ENCODE peak calls at places on chromosomes 11 and 22, in six cellular contexts. H is GM23248, Z is A549, P is mesendoderm, G is IMR-90, B is endothelial cell of umbilical vein. T is an unnamed sample.
A peak's percentile ranks its signal among the peaks of the same experiment; 100 is the strongest.

GRCh38 chr22:21926728-21927127 is 25.9 kb downstream of the PPM1F start:
- DNase-seq in H (no peak), Z (no peak), P (no peak), G (no peak), B (no peak), T (no peak)

GRCh38 chr11:86737752-86738151 is 62.6 kb upstream of the PRSS23 start:
- DNase-seq in H (peak; percentile 70), Z (peak; percentile 63), P (no peak), G (peak; percentile 49), B (peak; percentile 95), T (no peak)

GRCh38 chr11:94897330-94897768 is 76.0 kb downstream of the CWC15 start:
- DNase-seq in H (peak; percentile 56), Z (peak; percentile 42), P (peak; percentile 56), G (peak; percentile 45), B (peak; percentile 61), T (peak; percentile 78)

GRCh38 chr11:112321521-112322172 is 61.0 kb upstream of the PLET1 start:
- DNase-seq in H (peak; percentile 50), Z (peak; percentile 67), P (peak; percentile 58), G (peak; percentile 89), B (no peak), T (peak; percentile 17)

GRCh38 chr11:114290503-114291239 is 5.5 kb upstream of the NNMT start:
- DNase-seq in H (peak; percentile 54), Z (no peak), P (no peak), G (no peak), B (peak; percentile 43), T (no peak)

GRCh38 chr11:20360650-20361049 is 2.9 kb upstream of the HTATIP2 start:
- DNase-seq in H (peak; percentile 8), Z (peak; percentile 24), P (no peak), G (peak; percentile 55), B (no peak), T (peak; percentile 70)

GRCh38 chr11:100925935-100926334 is 203.7 kb downstream of the PGR start:
- DNase-seq in H (peak; percentile 60), Z (peak; percentile 41), P (no peak), G (peak; percentile 89), B (peak; percentile 37), T (peak; percentile 19)

GRCh38 chr11:132125855-132126841 is 755.7 kb downstream of the NTM start:
- DNase-seq in H (peak; percentile 74), Z (no peak), P (peak; percentile 68), G (peak; percentile 26), B (peak; percentile 48), T (no peak)

GRCh38 chr22:28052818-28053217 is 133.8 kb upstream of the PITPNB start:
- DNase-seq in H (no peak), Z (no peak), P (no peak), G (no peak), B (no peak), T (no peak)

GRCh38 chr22:18021431-18021830 is 2.9 kb downstream of the MICAL3 start:
- DNase-seq in H (no peak), Z (no peak), P (no peak), G (no peak), B (no peak), T (no peak)

GRCh38 chr11:117914398-117914761 is 14.8 kb downstream of the TMPRSS13 start:
- DNase-seq in H (no peak), Z (no peak), P (no peak), G (no peak), B (no peak), T (no peak)

GRCh38 chr11:79902493-79902892 is 461.7 kb upstream of the TENM4 start:
- DNase-seq in H (no peak), Z (no peak), P (peak; percentile 8), G (peak; percentile 73), B (no peak), T (no peak)

GRCh38 chr22:25201557-25202273 is 2.1 kb downstream of the CRYBB3 start:
- DNase-seq in H (no peak), Z (no peak), P (no peak), G (no peak), B (no peak), T (no peak)

GRCh38 chr11:96567667-96568066 is 177.9 kb downstream of the JRKL start:
- DNase-seq in H (no peak), Z (no peak), P (peak; percentile 51), G (no peak), B (no peak), T (no peak)

GRCh38 chr11:64284962-64285884 is at the start of gene GPR137:
- DNase-seq in H (peak; percentile 87), Z (peak; percentile 75), P (peak; percentile 66), G (peak; percentile 56), B (peak; percentile 79), T (peak; percentile 81)

GRCh38 chr22:21832291-21833290 is 34.9 kb downstream of the MAPK1 start:
- DNase-seq in H (peak; percentile 51), Z (no peak), P (peak; percentile 33), G (peak; percentile 9), B (no peak), T (no peak)

GRCh38 chr11:67418476-67419281 is 3.2 kb downstream of the CARNS1 start:
- DNase-seq in H (no peak), Z (no peak), P (no peak), G (no peak), B (no peak), T (no peak)

GRCh38 chr11:75155570-75156422 is 4.9 kb downstream of the SLCO2B1 start:
- DNase-seq in H (no peak), Z (peak; percentile 49), P (no peak), G (no peak), B (no peak), T (peak; percentile 73)

GRCh38 chr11:64720640-64721358 is 2.2 kb downstream of the NRXN2 start:
- DNase-seq in H (no peak), Z (no peak), P (no peak), G (no peak), B (no peak), T (no peak)

GRCh38 chr22:31628969-31629723 is 32.9 kb downstream of the PISD start:
- DNase-seq in H (no peak), Z (no peak), P (no peak), G (no peak), B (no peak), T (no peak)

GRCh38 chr11:35288817-35289541 is 130.4 kb downstream of the SLC1A2 start:
- DNase-seq in H (peak; percentile 84), Z (no peak), P (no peak), G (peak; percentile 80), B (no peak), T (no peak)

GRCh38 chr11:18419040-18419439 is 6.9 kb downstream of the LDHC start:
- DNase-seq in H (no peak), Z (no peak), P (no peak), G (no peak), B (no peak), T (no peak)

GRCh38 chr22:35540600-35541253 is at the start of gene RASD2:
- DNase-seq in H (peak; percentile 68), Z (peak; percentile 57), P (peak; percentile 54), G (peak; percentile 19), B (no peak), T (peak; percentile 47)

GRCh38 chr11:116901211-116901610 is 63.8 kb upstream of the APOA1 start:
- DNase-seq in H (no peak), Z (no peak), P (no peak), G (no peak), B (no peak), T (no peak)

GRCh38 chr11:85076535-85077330 is 550.4 kb downstream of the DLG2 start:
- DNase-seq in H (peak; percentile 55), Z (no peak), P (no peak), G (peak; percentile 34), B (no peak), T (no peak)

GRCh38 chr22:26170795-26171194 is 1.5 kb downstream of the SEZ6L start:
- DNase-seq in H (peak; percentile 10), Z (no peak), P (peak; percentile 64), G (no peak), B (no peak), T (no peak)

GRCh38 chr11:13776134-13776815 is 107.8 kb downstream of the FAR1 start:
- DNase-seq in H (peak; percentile 3), Z (peak; percentile 3), P (peak; percentile 84), G (no peak), B (no peak), T (no peak)

DNA sequence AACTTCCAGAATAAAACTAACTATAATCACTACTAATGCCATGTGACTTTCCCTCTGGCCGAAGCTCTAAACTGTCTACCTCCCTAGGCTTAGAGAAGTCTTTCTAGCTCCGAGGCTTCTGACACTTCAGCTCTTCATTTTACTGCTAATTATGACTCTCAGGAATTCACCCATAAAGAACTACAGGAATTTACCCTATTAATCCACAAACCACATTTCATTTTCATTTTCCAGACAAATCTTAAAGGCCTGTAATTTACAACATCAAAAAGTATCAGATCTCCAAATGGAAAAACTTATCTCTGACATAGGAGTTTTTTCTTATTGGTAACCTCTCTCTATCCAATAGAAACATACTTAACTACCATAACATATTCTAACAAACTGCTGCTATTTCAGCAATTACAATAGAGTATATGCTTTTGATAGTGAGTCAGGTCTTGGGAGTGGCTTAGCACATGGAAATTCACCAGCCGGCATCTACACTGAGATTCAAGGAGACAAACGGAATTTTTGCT is 33.4 kb downstream of the MRTFA start:
- DNase-seq in H (peak; percentile 85), Z (peak; percentile 29), P (no peak), G (peak; percentile 78), B (peak; percentile 71), T (peak; percentile 36)
- H3K4me2 ChIP-seq in H (peak overlapping the region; percentile 88), Z (peak overlapping the region; percentile 64), P (no peak overlapping the region), G (peak overlapping the region; percentile 52), B (peak overlapping the region; percentile 39), T (no peak overlapping the region)

GRCh38 chr22:46100401-46101105 is 49.8 kb upstream of the PPARA start:
- DNase-seq in H (peak; percentile 48), Z (no peak), P (no peak), G (no peak), B (no peak), T (no peak)

GRCh38 chr22:46102159-46102558 is 48.2 kb upstream of the PPARA start:
- DNase-seq in H (peak; percentile 15), Z (no peak), P (no peak), G (no peak), B (no peak), T (no peak)

GRCh38 chr22:46097268-46097900 is 52.9 kb upstream of the PPARA start:
- DNase-seq in H (no peak), Z (no peak), P (no peak), G (no peak), B (no peak), T (no peak)

GRCh38 chr22:46098525-46099475 is 51.5 kb upstream of the PPARA start:
- DNase-seq in H (no peak), Z (no peak), P (no peak), G (no peak), B (no peak), T (no peak)

GRCh38 chr22:46099740-46100139 is 50.6 kb upstream of the PPARA start:
- DNase-seq in H (no peak), Z (no peak), P (no peak), G (no peak), B (no peak), T (no peak)
- H3K4me2 ChIP-seq in H (no peak overlapping the region), Z (no peak overlapping the region), P (no peak overlapping the region), G (no peak overlapping the region), B (no peak overlapping the region), T (no peak overlapping the region)

DNA sequence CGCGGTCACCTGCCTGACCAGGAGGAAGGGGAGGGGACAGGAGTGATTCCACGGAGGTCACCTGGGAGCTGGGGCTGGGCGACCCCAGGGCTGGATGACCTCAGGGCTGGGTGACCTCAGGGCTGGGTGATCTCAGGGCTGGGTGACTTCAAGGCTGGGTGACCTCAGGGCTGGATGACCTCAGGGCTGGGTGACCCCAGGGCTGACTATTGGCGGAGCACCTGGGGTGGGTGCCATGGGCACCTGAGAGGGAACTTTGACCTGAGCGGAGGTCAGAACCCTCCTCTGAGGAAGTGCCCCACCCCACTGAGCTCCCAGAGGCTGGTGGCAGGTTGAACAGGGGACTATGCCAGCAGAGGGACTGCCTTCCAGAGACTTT is 11.8 kb upstream of the MPPED1 start:
- DNase-seq in H (no peak), Z (no peak), P (no peak), G (no peak), B (no peak), T (no peak)
- H3K4me2 ChIP-seq in H (no peak overlapping the region), Z (no peak overlapping the region), P (no peak overlapping the region), G (no peak overlapping the region), B (no peak overlapping the region), T (no peak overlapping the region)

GRCh38 chr11:33669598-33670249 is 30.9 kb downstream of the C11orf91 start:
- DNase-seq in H (peak; percentile 16), Z (no peak), P (no peak), G (no peak), B (no peak), T (no peak)
- H3K4me2 ChIP-seq in H (peak overlapping the region; percentile 66), Z (no peak overlapping the region), P (no peak overlapping the region), G (no peak overlapping the region), B (no peak overlapping the region), T (no peak overlapping the region)

T was measured in trophoblast cell.